ENCODE peak calls at places on chromosome 18, in six cellular contexts. F is MM.1S, L is HCT116, H is endothelial cell of umbilical vein, D is GM23248, S is mesenchymal stem cell. Z is an unnamed sample.

GRCh38 chr18:48813833-48814489 is 136.8 kb downstream of the SMAD7 start:
- DNase-seq in F (no peak), L (no peak), H (no peak), D (no peak), S (no peak), Z (no peak)

GRCh38 chr18:13570216-13570615 is 156.1 kb downstream of the FAM210A start:
- DNase-seq in F (no peak), L (no peak), H (no peak), D (no peak), S (no peak), Z (no peak)

GRCh38 chr18:63320041-63320689 is 596 bp upstream of the BCL2 start:
- DNase-seq in F (peak), L (peak), H (peak), D (peak), S (peak), Z (peak)

GRCh38 chr18:8503287-8503686 is 106.0 kb upstream of the RAB12 start:
- DNase-seq in F (no peak), L (no peak), H (no peak), D (no peak), S (no peak), Z (no peak)

GRCh38 chr18:26460449-26461091 is 87.8 kb downstream of the KCTD1 start:
- DNase-seq in F (peak), L (no peak), H (peak), D (no peak), S (peak), Z (peak)

GRCh38 chr18:21598726-21599584 is 1.5 kb downstream of the ESCO1 start:
- DNase-seq in F (no peak), L (peak), H (no peak), D (peak), S (peak), Z (peak)

GRCh38 chr18:32893915-32894314 is 121.1 kb upstream of the KLHL14 start:
- DNase-seq in F (no peak), L (no peak), H (no peak), D (peak), S (no peak), Z (no peak)

GRCh38 chr18:49177812-49178211 is 227.0 kb upstream of the SMAD7 start:
- DNase-seq in F (no peak), L (no peak), H (no peak), D (peak), S (peak), Z (no peak)

GRCh38 chr18:3914833-3915598 is 465.0 kb downstream of the TGIF1 start:
- DNase-seq in F (peak), L (no peak), H (no peak), D (no peak), S (no peak), Z (peak)

GRCh38 chr18:13136056-13136688 is 82.4 kb upstream of the LDLRAD4 start:
- DNase-seq in F (no peak), L (no peak), H (no peak), D (no peak), S (no peak), Z (no peak)

GRCh38 chr18:13159579-13159978 is 59.0 kb upstream of the LDLRAD4 start:
- DNase-seq in F (peak), L (peak), H (peak), D (peak), S (peak), Z (peak)

GRCh38 chr18:54100920-54101319 is 123.5 kb downstream of the MBD2 start:
- DNase-seq in F (no peak), L (no peak), H (no peak), D (peak), S (no peak), Z (no peak)

GRCh38 chr18:13425357-13426095 is 207.0 kb downstream of the LDLRAD4 start:
- DNase-seq in F (no peak), L (no peak), H (no peak), D (no peak), S (no peak), Z (no peak)

GRCh38 chr18:9613550-9614400 is 584 bp downstream of the PPP4R1 start:
- DNase-seq in F (peak), L (no peak), H (peak), D (peak), S (peak), Z (peak)

GRCh38 chr18:8215741-8216140 is 393.5 kb upstream of the RAB12 start:
- DNase-seq in F (no peak), L (no peak), H (no peak), D (no peak), S (no peak), Z (no peak)

GRCh38 chr18:23856466-23857175 is 157.9 kb upstream of the TTC39C start:
- DNase-seq in F (no peak), L (peak), H (no peak), D (no peak), S (no peak), Z (no peak)

GRCh38 chr18:44804033-44804432 is 123.3 kb downstream of the SETBP1 start:
- DNase-seq in F (no peak), L (no peak), H (no peak), D (peak), S (peak), Z (no peak)

GRCh38 chr18:23136326-23137092 is 1.2 kb downstream of the CABLES1 start:
- DNase-seq in F (peak), L (no peak), H (no peak), D (peak), S (peak), Z (no peak)

GRCh38 chr18:75654928-75655745 is 227.6 kb upstream of the SMIM21 start:
- DNase-seq in F (no peak), L (no peak), H (no peak), D (peak), S (no peak), Z (no peak)

GRCh38 chr18:49432602-49433001 is 27.8 kb downstream of the DYM start:
- DNase-seq in F (no peak), L (no peak), H (no peak), D (no peak), S (no peak), Z (no peak)

GRCh38 chr18:6633370-6633769 is 96.1 kb upstream of the ARHGAP28 start:
- DNase-seq in F (no peak), L (no peak), H (peak), D (no peak), S (no peak), Z (no peak)

GRCh38 chr18:48197819-48198218 is 211.4 kb downstream of the ZBTB7C start:
- DNase-seq in F (no peak), L (no peak), H (no peak), D (peak), S (no peak), Z (no peak)

GRCh38 chr18:75483662-75484061 is 56.2 kb upstream of the SMIM21 start:
- DNase-seq in F (no peak), L (no peak), H (no peak), D (no peak), S (no peak), Z (no peak)

GRCh38 chr18:48835119-48835518 is 115.6 kb downstream of the SMAD7 start:
- DNase-seq in F (peak), L (no peak), H (no peak), D (no peak), S (no peak), Z (no peak)

GRCh38 chr18:79610461-79611039 is 69.1 kb upstream of the CTDP1 start:
- DNase-seq in F (no peak), L (no peak), H (no peak), D (no peak), S (no peak), Z (no peak)

GRCh38 chr18:79612291-79613108 is 67.1 kb upstream of the CTDP1 start:
- DNase-seq in F (no peak), L (no peak), H (no peak), D (no peak), S (no peak), Z (no peak)

GRCh38 chr18:79609021-79609461 is 70.6 kb upstream of the CTDP1 start:
- DNase-seq in F (no peak), L (no peak), H (no peak), D (no peak), S (no peak), Z (no peak)

GRCh38 chr18:79609841-79610281 is 69.7 kb upstream of the CTDP1 start:
- DNase-seq in F (no peak), L (no peak), H (no peak), D (no peak), S (no peak), Z (no peak)

GRCh38 chr18:79611040-79611681 is 68.4 kb upstream of the CTDP1 start:
- DNase-seq in F (no peak), L (peak), H (peak), D (peak), S (peak), Z (no peak)
- H2AFZ ChIP-seq in F (no peak), L (peak), H (no peak), D (peak), S (peak), Z (no peak)

GRCh38 chr18:24928479-24928878 is 423.5 kb downstream of the ZNF521 start:
- DNase-seq in F (no peak), L (no peak), H (no peak), D (no peak), S (no peak), Z (peak)
- H2AFZ ChIP-seq in F (peak), L (no peak), H (no peak), D (no peak), S (no peak), Z (peak)

GRCh38 chr18:79503406-79503805 is 107.7 kb downstream of the NFATC1 start:
- DNase-seq in F (no peak), L (no peak), H (no peak), D (no peak), S (no peak), Z (no peak)

GRCh38 chr18:79502785-79503184 is 107.1 kb downstream of the NFATC1 start:
- DNase-seq in F (no peak), L (no peak), H (peak), D (peak), S (peak), Z (no peak)

GRCh38 chr18:79498662-79499061 is 102.9 kb downstream of the NFATC1 start:
- DNase-seq in F (no peak), L (no peak), H (no peak), D (no peak), S (no peak), Z (no peak)

GRCh38 chr18:79503891-79504475 is 108.3 kb downstream of the NFATC1 start:
- DNase-seq in F (no peak), L (no peak), H (no peak), D (no peak), S (no peak), Z (no peak)

DNA sequence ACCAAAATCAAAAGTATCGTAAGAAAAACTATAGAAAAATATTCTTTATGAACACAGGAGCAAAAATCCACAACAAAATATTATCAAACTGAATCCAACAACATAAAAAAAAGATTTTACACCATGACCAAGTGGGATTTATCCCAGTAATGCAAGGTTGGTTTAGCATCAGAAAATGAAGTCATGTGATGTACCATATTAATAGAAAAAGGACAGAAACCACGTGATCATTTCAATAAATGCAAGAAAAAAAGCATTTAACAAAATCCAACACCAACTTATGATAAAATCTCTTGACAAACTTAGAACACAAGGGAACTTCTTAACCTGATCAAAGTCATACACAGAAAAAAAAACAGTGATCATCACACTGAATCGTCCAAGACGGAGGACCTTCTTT is 105.3 kb downstream of the NFATC1 start:
- DNase-seq in F (no peak), L (no peak), H (no peak), D (no peak), S (no peak), Z (no peak)
- H2AFZ ChIP-seq in F (no peak), L (no peak), H (no peak), D (no peak), S (no peak), Z (no peak)

DNA sequence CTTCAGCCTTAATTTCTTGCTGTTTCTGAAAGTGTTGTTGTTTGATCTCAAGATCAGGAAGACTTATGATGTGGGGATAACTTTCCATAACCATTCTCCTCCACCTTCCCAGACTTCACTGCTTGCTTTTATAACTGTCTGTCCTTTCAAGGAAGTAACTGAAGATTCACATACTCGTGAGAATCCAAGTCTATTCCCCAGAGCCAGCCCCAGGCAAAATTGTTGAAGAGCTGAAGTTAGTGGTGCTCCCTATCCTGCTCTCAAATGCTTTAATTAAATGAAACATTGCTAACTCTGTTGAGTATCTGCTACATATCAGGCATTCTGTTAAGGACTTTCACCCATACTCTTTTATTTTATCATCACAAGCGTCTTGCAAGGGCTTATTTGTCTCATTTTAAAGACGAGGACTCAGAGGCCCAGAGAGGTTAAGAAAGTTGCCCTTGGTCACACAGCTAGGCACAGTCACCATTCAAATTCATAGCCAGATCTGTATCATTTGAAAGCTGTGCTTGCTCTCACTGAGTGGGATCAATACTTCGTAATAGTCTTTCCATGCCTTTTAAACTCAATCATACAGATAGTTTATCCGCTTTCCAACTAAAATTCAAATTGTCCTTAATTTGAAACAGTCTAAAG is 189.8 kb upstream of the TCF4 start:
- DNase-seq in F (no peak), L (no peak), H (no peak), D (no peak), S (no peak), Z (no peak)
- H2AFZ ChIP-seq in F (no peak), L (no peak), H (no peak), D (peak), S (no peak), Z (no peak)

DNA sequence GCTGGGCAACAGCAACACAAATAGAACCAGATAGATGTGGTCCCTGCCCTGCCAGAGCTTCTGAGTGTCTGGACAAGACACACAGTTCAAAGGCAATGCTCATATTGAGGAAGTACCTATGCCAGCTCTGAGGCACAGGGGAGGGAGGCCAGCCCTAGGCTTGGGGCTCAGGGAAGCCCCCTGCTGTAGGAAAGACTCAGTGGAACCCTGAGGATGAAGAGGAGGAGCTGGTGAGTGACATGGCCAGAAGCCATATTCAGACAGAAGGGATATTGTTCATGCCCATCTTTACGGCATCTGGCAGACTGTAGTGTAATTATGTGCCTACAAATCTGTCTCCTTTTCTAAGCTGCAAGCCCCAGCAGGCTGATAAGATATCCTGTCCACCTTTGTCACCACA is 8.8 kb downstream of the SIGLEC15 start:
- DNase-seq in F (no peak), L (no peak), H (no peak), D (no peak), S (no peak), Z (no peak)
- H2AFZ ChIP-seq in F (no peak), L (no peak), H (no peak), D (no peak), S (peak), Z (no peak)

Z was measured in OCI-LY7.